ENCODE peak calls at places on chromosomes 6 and 20, in six cellular contexts. P, O, I, F, X and G are unnamed samples.

GRCh38 chr6:148470606-148471299 is 128.1 kb downstream of the SASH1 start:
- DNase-seq in X (no peak), P (no peak), O (no peak), I (no peak), F (no peak), G (no peak)

GRCh38 chr6:5246141-5246869 is 14.4 kb downstream of the LYRM4 start:
- DNase-seq in X (no peak), F (no peak), O (no peak), I (no peak), P (no peak), G (no peak)

GRCh38 chr6:106631356-106631755 is 2.0 kb downstream of the QRSL1 start:
- DNase-seq in F (no peak), O (no peak), P (peak; percentile 13), I (no peak), X (no peak), G (no peak)

GRCh38 chr20:23362392-23363256 is 642 bp downstream of the GZF1 start:
- DNase-seq in I (peak; percentile 17), X (no peak), O (peak; percentile 86), F (peak; percentile 32), P (peak; percentile 28), G (peak; percentile 86)

GRCh38 chr20:62054451-62054953 is 11.2 kb downstream of the TAF4 start:
- DNase-seq in I (no peak), O (peak; percentile 28), P (no peak), F (no peak), X (no peak), G (no peak)

GRCh38 chr20:14360386-14360785 is 23.0 kb upstream of the FLRT3 start:
- DNase-seq in I (no peak), O (no peak), F (no peak), P (peak; percentile 20), X (no peak), G (no peak)

GRCh38 chr6:31567531-31568370 is 4.3 kb upstream of the LTA start:
- DNase-seq in F (no peak), O (no peak), I (no peak), X (no peak), P (no peak), G (no peak)

GRCh38 chr6:32816746-32817204 is at the start of gene HLA-DOB:
- DNase-seq in O (no peak), X (no peak), F (no peak), I (no peak), P (peak; percentile 10), G (no peak)

GRCh38 chr6:136410201-136411027 is 120.8 kb upstream of the BCLAF1 start:
- DNase-seq in O (no peak), I (peak; percentile 39), F (no peak), X (no peak), P (peak; percentile 29), G (no peak)

GRCh38 chr6:87154641-87155271 is 609 bp upstream of the ZNF292 start:
- DNase-seq in P (peak; percentile 85), F (peak; percentile 70), O (no peak), X (no peak), I (peak; percentile 86), G (no peak)

GRCh38 chr6:44297063-44298038 is 15.8 kb downstream of the AARS2 start:
- DNase-seq in X (no peak), F (no peak), P (peak; percentile 29), O (no peak), I (no peak), G (no peak)

GRCh38 chr20:52190437-52191131 is 995 bp downstream of the ZFP64 start:
- DNase-seq in X (no peak), F (peak; percentile 63), O (no peak), I (no peak), P (peak; percentile 11), G (no peak)

GRCh38 chr20:63101781-63102719 is 95.3 kb upstream of the BHLHE23 start:
- DNase-seq in I (peak; percentile 18), X (no peak), O (peak; percentile 71), F (peak; percentile 87), P (peak; percentile 24), G (peak; percentile 79)

GRCh38 chr6:35363293-35363750 is 21.0 kb downstream of the PPARD start:
- DNase-seq in I (peak; percentile 51), P (peak; percentile 39), X (no peak), O (peak; percentile 76), F (no peak), G (no peak)

GRCh38 chr6:72464791-72465691 is 156.8 kb upstream of the KCNQ5 start:
- DNase-seq in I (peak; percentile 86), P (peak; percentile 83), O (no peak), X (no peak), F (no peak), G (no peak)

GRCh38 chr6:69090132-69090531 is 455.1 kb downstream of the ADGRB3 start:
- DNase-seq in X (no peak), F (no peak), P (peak; percentile 61), O (no peak), I (peak; percentile 96), G (no peak)

GRCh38 chr6:6972456-6972855 is 135.3 kb upstream of the RREB1 start:
- DNase-seq in P (peak; percentile 25), F (no peak), I (peak; percentile 89), X (no peak), O (no peak), G (no peak)

GRCh38 chr6:80094017-80094416 is 12.5 kb upstream of the BCKDHB start:
- DNase-seq in P (peak; percentile 21), X (no peak), F (peak; percentile 24), I (peak; percentile 12), O (no peak), G (no peak)

GRCh38 chr6:5754904-5755303 is 251.8 kb downstream of the NRN1 start:
- DNase-seq in X (no peak), P (no peak), O (no peak), F (no peak), I (no peak), G (no peak)

GRCh38 chr20:20637998-20638397 is 74.4 kb downstream of the RALGAPA2 start:
- DNase-seq in P (no peak), X (no peak), O (no peak), I (no peak), F (no peak), G (no peak)

GRCh38 chr6:23349521-23350147 is 776.4 kb upstream of the NRSN1 start:
- DNase-seq in O (no peak), P (peak; percentile 96), X (no peak), F (no peak), I (peak; percentile 84), G (no peak)

GRCh38 chr6:1538348-1538747 is 71.4 kb upstream of the FOXC1 start:
- DNase-seq in X (no peak), F (no peak), O (no peak), P (no peak), I (no peak), G (no peak)

GRCh38 chr6:90393232-90393884 is 96.7 kb upstream of the BACH2 start:
- DNase-seq in X (no peak), O (no peak), F (peak; percentile 78), I (peak; percentile 38), P (peak; percentile 71), G (no peak)

GRCh38 chr6:132391391-132392291 is 9.6 kb downstream of the MOXD1 start:
- DNase-seq in F (no peak), O (no peak), P (peak; percentile 96), X (no peak), I (peak; percentile 96), G (no peak)

GRCh38 chr6:25202505-25202904 is 76.7 kb upstream of the CARMIL1 start:
- DNase-seq in F (no peak), I (peak; percentile 82), O (no peak), X (no peak), P (peak; percentile 89), G (no peak)

GRCh38 chr20:62477669-62478450 is 2.1 kb upstream of the GATA5 start:
- DNase-seq in X (no peak), P (no peak), F (no peak), I (no peak), O (no peak), G (no peak)

GRCh38 chr6:116633685-116634084 is 17.4 kb downstream of the RSPH4A start:
- DNase-seq in F (no peak), O (no peak), X (no peak), P (no peak), I (no peak), G (no peak)

GRCh38 chr6:109443425-109443950 is 3.0 kb downstream of the SMPD2 start:
- DNase-seq in P (no peak), X (no peak), F (no peak), I (no peak), O (no peak), G (no peak)

GRCh38 chr6:109440325-109441068 is at the start of the genes PPIL6 and SMPD2:
- DNase-seq in F (peak; percentile 85), X (peak; percentile 88), O (peak; percentile 95), I (peak; percentile 70), P (peak; percentile 87), G (peak; percentile 95)

GRCh38 chr6:109445382-109445781 is 4.9 kb downstream of the SMPD2 start:
- DNase-seq in P (no peak), F (no peak), O (no peak), X (no peak), I (no peak), G (no peak)

GRCh38 chr6:109442393-109442924 is 1.9 kb downstream of the SMPD2 start:
- DNase-seq in I (no peak), O (no peak), X (no peak), F (no peak), P (no peak), G (no peak)

GRCh38 chr6:109441069-109441816 is 719 bp downstream of the SMPD2 start:
- DNase-seq in P (peak; percentile 47), F (peak; percentile 57), O (peak; percentile 79), X (no peak), I (peak; percentile 36), G (no peak)
- TF ChIP-seq CTCF in P (peak; percentile 12), F (peak; percentile 44), O (no peak), X (no peak), I (no peak), G (no peak)

GRCh38 chr6:108247965-108248536 is 12.8 kb downstream of the SNX3 start:
- DNase-seq in P (no peak), O (no peak), F (no peak), I (no peak), X (no peak), G (no peak)

GRCh38 chr6:108254436-108255410 is 6.1 kb downstream of the SNX3 start:
- DNase-seq in I (no peak), O (no peak), X (no peak), F (no peak), P (no peak), G (no peak)

GRCh38 chr6:108252055-108252454 is 8.8 kb downstream of the SNX3 start:
- DNase-seq in I (no peak), P (no peak), X (no peak), F (no peak), O (no peak), G (no peak)

GRCh38 chr6:108250240-108250866 is 10.5 kb downstream of the SNX3 start:
- DNase-seq in X (no peak), I (no peak), P (peak; percentile 30), O (no peak), F (no peak), G (no peak)

GRCh38 chr6:108251252-108251651 is 9.6 kb downstream of the SNX3 start:
- DNase-seq in X (no peak), I (no peak), F (no peak), P (no peak), O (no peak), G (no peak)
- H3K27ac ChIP-seq in X (no peak overlapping the region), I (no peak overlapping the region), F (peak overlapping the region; percentile 7), P (no peak overlapping the region), O (no peak overlapping the region), G (no peak overlapping the region)

GRCh38 chr20:1881240-1881835 is 13.9 kb upstream of the SIRPA start:
- DNase-seq in I (no peak), X (no peak), F (no peak), O (no peak), P (no peak), G (no peak)
- TF ChIP-seq CTCF in I (no peak), X (peak; percentile 42), F (no peak), O (no peak), P (no peak), G (no peak)

GRCh38 chr6:100614386-100614785 is 149.7 kb upstream of the SIM1 start:
- DNase-seq in F (no peak), O (no peak), I (no peak), P (no peak), X (no peak), G (no peak)
- H3K27ac ChIP-seq in F (no peak overlapping the region), O (no peak overlapping the region), I (no peak overlapping the region), P (no peak overlapping the region), X (no peak overlapping the region), G (no peak overlapping the region)